ENCODE peak calls at places on chromosomes 5 and 9, in four cellular contexts. W, U, J and I are unnamed samples.

GRCh38 chr5:148887123-148887881 is 60.9 kb downstream of the ADRB2 start:
- DNase-seq in W (no peak), U (no peak), J (no peak), I (no peak)

GRCh38 chr5:38706376-38706775 is 139.4 kb upstream of the OSMR start:
- DNase-seq in J (no peak), U (no peak), W (no peak), I (no peak)

GRCh38 chr5:78983601-78984000 is 1.5 kb downstream of the ARSB start:
- DNase-seq in J (no peak), W (no peak), U (no peak), I (no peak)

GRCh38 chr5:179268399-179268952 is 76.8 kb downstream of the ADAMTS2 start:
- DNase-seq in U (no peak), J (no peak), W (no peak), I (no peak)

GRCh38 chr5:862367-863243 is 11.8 kb upstream of the ZDHHC11 start:
- DNase-seq in U (no peak), J (no peak), W (no peak), I (no peak)

GRCh38 chr9:25681270-25681669 is 3.0 kb upstream of the TUSC1 start:
- DNase-seq in J (no peak), W (no peak), U (no peak), I (no peak)

GRCh38 chr5:40578501-40579451 is 100.9 kb upstream of the PTGER4 start:
- DNase-seq in W (no peak), U (no peak), J (no peak), I (no peak)

GRCh38 chr5:141369994-141370848 is at the start of gene PCDHGB3:
- DNase-seq in J (no peak), U (peak; percentile 55), W (no peak), I (no peak)

GRCh38 chr5:150585781-150586461 is 54.5 kb upstream of the SYNPO start:
- DNase-seq in J (no peak), W (no peak), U (no peak), I (no peak)

GRCh38 chr9:92188969-92189781 is 74.0 kb upstream of the SPTLC1 start:
- DNase-seq in J (no peak), U (no peak), W (no peak), I (no peak)

GRCh38 chr9:89361816-89362646 is 43.7 kb downstream of the SECISBP2 start:
- DNase-seq in U (no peak), J (peak; percentile 64), W (peak; percentile 14), I (no peak)

GRCh38 chr5:56481998-56482698 is 249.0 kb upstream of the ANKRD55 start:
- DNase-seq in J (no peak), U (no peak), W (no peak), I (no peak)

GRCh38 chr9:111572945-111573604 is 26.4 kb downstream of the PTGR1 start:
- DNase-seq in J (no peak), W (no peak), U (no peak), I (no peak)

GRCh38 chr5:34806532-34806931 is 32.4 kb upstream of the TTC23L start:
- DNase-seq in J (no peak), U (no peak), W (no peak), I (no peak)

GRCh38 chr5:37926732-37927131 is 86.9 kb upstream of the GDNF start:
- DNase-seq in W (no peak), J (no peak), U (no peak), I (no peak)

GRCh38 chr5:80686757-80687156 is 32.0 kb upstream of the DHFR start:
- DNase-seq in W (no peak), J (no peak), U (peak; percentile 9), I (no peak)

GRCh38 chr5:11370985-11371384 is 533.3 kb downstream of the CTNND2 start:
- DNase-seq in J (no peak), W (no peak), U (no peak), I (no peak)

GRCh38 chr9:97704327-97704677 is 7.2 kb upstream of the XPA start:
- DNase-seq in U (no peak), J (no peak), W (no peak), I (no peak)

GRCh38 chr5:95519151-95519550 is 35.6 kb downstream of the SKIC3 start:
- DNase-seq in W (no peak), U (no peak), J (no peak), I (no peak)

DNA sequence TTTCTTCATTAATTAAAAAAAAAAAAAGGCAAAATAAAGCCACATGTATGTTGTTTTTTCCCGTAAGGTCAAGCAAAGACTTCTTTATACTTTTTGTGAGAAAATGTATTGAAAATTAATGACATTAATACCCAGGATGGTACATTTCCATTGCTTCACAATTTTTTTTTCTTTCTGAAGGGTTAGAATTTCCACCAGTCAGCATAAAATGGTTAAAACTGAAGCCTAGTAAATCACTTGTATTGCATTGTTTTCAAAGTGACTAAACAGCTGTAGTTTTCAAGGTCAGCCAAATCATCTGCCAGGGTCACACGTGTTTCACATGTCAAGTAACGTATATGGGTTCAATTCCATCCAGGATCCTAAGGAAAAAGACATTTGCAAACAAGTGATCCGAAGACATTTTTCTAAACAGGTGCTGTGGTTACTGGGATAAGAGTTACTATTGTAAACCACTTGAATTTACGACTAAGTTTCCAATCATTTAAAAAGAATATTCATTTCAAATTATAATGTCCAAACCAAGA is 574.2 kb downstream of the RAB3C start:
- DNase-seq in J (no peak), U (no peak), W (no peak), I (no peak)
- H3K27ac ChIP-seq in J (no peak overlapping the region), U (peak overlapping the region; percentile 48), W (no peak overlapping the region), I (no peak overlapping the region)

GRCh38 chr9:123607479-123607878 is 251.5 kb downstream of the CRB2 start:
- DNase-seq in W (no peak), J (no peak), U (no peak), I (no peak)
- TF ChIP-seq CTCF in W (no peak), J (no peak), U (no peak), I (no peak)

GRCh38 chr9:126329476-126330275 is 3.0 kb downstream of the MVB12B start:
- DNase-seq in W (no peak), U (no peak), J (no peak), I (no peak)
- H3K27ac ChIP-seq in W (peak overlapping the region; percentile 79), U (no peak overlapping the region), J (no peak overlapping the region), I (no peak overlapping the region)

GRCh38 chr5:181092428-181092827 is 38.5 kb downstream of the OR2V1 start:
- DNase-seq in W (no peak), U (no peak), J (no peak), I (no peak)

GRCh38 chr5:181086410-181087229 is 44.3 kb downstream of the OR2V1 start:
- DNase-seq in W (no peak), U (no peak), J (no peak), I (no peak)

GRCh38 chr5:181084631-181085195 is 44.6 kb downstream of the BTNL9 start:
- DNase-seq in J (no peak), W (no peak), U (no peak), I (no peak)

GRCh38 chr5:181087309-181087708 is 43.7 kb downstream of the OR2V1 start:
- DNase-seq in W (no peak), J (no peak), U (no peak), I (no peak)

GRCh38 chr5:181088289-181088688 is 42.7 kb downstream of the OR2V1 start:
- DNase-seq in W (no peak), J (no peak), U (peak; percentile 58), I (no peak)
- TF ChIP-seq CTCF in W (peak; percentile 24), J (no peak), U (peak; percentile 28), I (no peak)

DNA sequence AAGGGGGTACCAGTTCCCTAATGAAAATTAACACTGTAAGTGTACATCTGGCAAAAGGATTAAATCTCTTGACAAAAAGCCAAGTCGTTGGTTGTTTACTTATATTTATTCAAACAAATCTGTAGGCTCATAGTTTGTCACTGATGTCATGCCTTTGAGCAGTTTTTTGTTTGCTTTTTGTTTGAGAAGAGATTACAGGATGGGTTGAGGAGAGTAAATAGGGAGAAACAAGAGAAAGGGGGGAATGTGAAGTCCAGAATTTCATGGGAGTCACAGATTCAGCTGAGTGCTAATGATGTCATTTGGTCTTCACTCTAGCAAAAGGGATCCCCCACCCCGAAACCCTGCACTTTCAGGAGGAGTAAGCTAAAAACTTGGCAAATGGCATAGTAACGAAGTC is 337.4 kb downstream of the GLIS3 start:
- DNase-seq in W (no peak), U (peak; percentile 82), J (no peak), I (no peak)
- H3K27ac ChIP-seq in W (no peak overlapping the region), U (peak overlapping the region; percentile 75), J (no peak overlapping the region), I (no peak overlapping the region)

DNA sequence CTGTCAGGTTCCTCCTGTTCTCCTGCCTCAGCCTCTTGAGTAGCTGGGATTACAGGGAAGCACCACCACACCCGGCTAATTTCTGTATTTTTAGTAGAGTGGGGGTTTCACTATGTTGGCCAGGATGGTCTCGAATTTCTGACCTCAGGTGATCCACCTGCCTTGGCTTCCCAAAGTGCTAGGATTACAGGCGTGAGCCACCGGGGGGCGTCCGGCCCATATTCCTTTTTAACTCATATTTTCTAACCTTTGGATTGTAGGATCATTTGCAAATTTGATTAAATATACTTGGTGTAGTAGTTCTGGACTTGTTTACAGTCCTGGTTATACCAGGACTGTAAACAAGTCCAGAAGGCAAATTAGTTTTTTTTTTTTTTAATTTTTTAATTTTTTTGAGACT is 4.3 kb downstream of the TCERG1 start:
- DNase-seq in J (no peak), U (no peak), W (no peak), I (no peak)
- TF ChIP-seq CTCF in J (no peak), U (peak; percentile 19), W (no peak), I (no peak)